ENCODE peak calls at places on chromosomes 2 and 18, in six cellular contexts. Z is HepG2, Y is K562, R is GM12891, L is SK-N-SH, X is H1. J is an unnamed sample.

GRCh38 chr18:42977982-42978595 is 137.4 kb downstream of the RIT2 start:
- DNase-seq in Z (no peak), Y (no peak), R (no peak), L (no peak), X (no peak), J (no peak)

GRCh38 chr2:51695531-51695930 is 663.6 kb upstream of the NRXN1 start:
- DNase-seq in Z (no peak), Y (no peak), R (no peak), L (no peak), X (no peak), J (no peak)

GRCh38 chr2:120434909-120435308 is 89.0 kb downstream of the INHBB start:
- DNase-seq in Z (no peak), Y (no peak), R (no peak), L (no peak), X (no peak), J (no peak)

GRCh38 chr2:19898592-19899329 is 3.0 kb downstream of the TTC32 start:
- DNase-seq in Z (no peak), Y (peak; percentile 15), R (no peak), L (peak; percentile 21), X (no peak), J (no peak)

GRCh38 chr2:207632575-207633492 is 7.6 kb upstream of the METTL21A start:
- DNase-seq in Z (peak; percentile 69), Y (peak; percentile 13), R (no peak), L (no peak), X (no peak), J (no peak)

GRCh38 chr2:146481629-146482028 is 1363.2 kb upstream of the ACVR2A start:
- DNase-seq in Z (no peak), Y (no peak), R (no peak), L (no peak), X (no peak), J (no peak)

GRCh38 chr2:27016801-27017325 is 15.9 kb upstream of the TMEM214 start:
- DNase-seq in Z (peak; percentile 76), Y (peak; percentile 74), R (no peak), L (peak; percentile 86), X (peak; percentile 61), J (no peak)

GRCh38 chr18:23619388-23619873 is 33.1 kb upstream of the NPC1 start:
- DNase-seq in Z (no peak), Y (no peak), R (peak; percentile 22), L (no peak), X (no peak), J (no peak)

GRCh38 chr2:20504174-20504573 is 57.3 kb downstream of the RHOB start:
- DNase-seq in Z (no peak), Y (no peak), R (no peak), L (no peak), X (no peak), J (no peak)

GRCh38 chr2:210617732-210618330 is 61.4 kb downstream of the CPS1 start:
- DNase-seq in Z (peak; percentile 64), Y (peak; percentile 9), R (no peak), L (peak; percentile 55), X (no peak), J (no peak)

GRCh38 chr18:30860741-30861140 is 181.8 kb downstream of the DSC3 start:
- DNase-seq in Z (no peak), Y (no peak), R (no peak), L (no peak), X (no peak), J (no peak)

GRCh38 chr2:72803151-72803550 is 22.7 kb downstream of the EXOC6B start:
- DNase-seq in Z (no peak), Y (no peak), R (no peak), L (no peak), X (no peak), J (no peak)

GRCh38 chr2:12950957-12951656 is 234.4 kb downstream of the TRIB2 start:
- DNase-seq in Z (no peak), Y (no peak), R (no peak), L (no peak), X (no peak), J (no peak)

GRCh38 chr2:152525277-152525838 is 190.4 kb downstream of the FMNL2 start:
- DNase-seq in Z (peak; percentile 27), Y (no peak), R (no peak), L (no peak), X (no peak), J (no peak)

GRCh38 chr18:48743046-48743445 is 204.2 kb downstream of the CTIF start:
- DNase-seq in Z (no peak), Y (no peak), R (no peak), L (peak; percentile 87), X (no peak), J (no peak)

GRCh38 chr2:21642647-21643046 is 518.9 kb downstream of the TDRD15 start:
- DNase-seq in Z (no peak), Y (peak; percentile 9), R (no peak), L (no peak), X (no peak), J (no peak)

GRCh38 chr2:189609423-189609816 is 28.8 kb upstream of the SLC40A1 start:
- DNase-seq in Z (peak; percentile 59), Y (no peak), R (no peak), L (no peak), X (no peak), J (no peak)

GRCh38 chr2:112483821-112484220 is 1.9 kb downstream of the TTL start:
- DNase-seq in Z (no peak), Y (no peak), R (no peak), L (no peak), X (no peak), J (no peak)

GRCh38 chr2:189164732-189165131 is 14.8 kb downstream of the COL5A2 start:
- DNase-seq in Z (no peak), Y (no peak), R (no peak), L (peak; percentile 16), X (no peak), J (no peak)

GRCh38 chr2:47699533-47700215 is 83.3 kb upstream of the MSH6 start:
- DNase-seq in Z (no peak), Y (no peak), R (no peak), L (no peak), X (no peak), J (no peak)

GRCh38 chr2:197944416-197944815 is 140.0 kb downstream of the PLCL1 start:
- DNase-seq in Z (no peak), Y (no peak), R (no peak), L (no peak), X (no peak), J (no peak)

GRCh38 chr2:161117506-161117905 is 42.7 kb upstream of the TANK start:
- DNase-seq in Z (no peak), Y (no peak), R (no peak), L (no peak), X (no peak), J (no peak)

GRCh38 chr2:3493610-3493997 is 25.7 kb downstream of the ADI1 start:
- DNase-seq in Z (peak; percentile 72), Y (peak; percentile 93), R (no peak), L (peak; percentile 87), X (peak; percentile 21), J (no peak)

DNA sequence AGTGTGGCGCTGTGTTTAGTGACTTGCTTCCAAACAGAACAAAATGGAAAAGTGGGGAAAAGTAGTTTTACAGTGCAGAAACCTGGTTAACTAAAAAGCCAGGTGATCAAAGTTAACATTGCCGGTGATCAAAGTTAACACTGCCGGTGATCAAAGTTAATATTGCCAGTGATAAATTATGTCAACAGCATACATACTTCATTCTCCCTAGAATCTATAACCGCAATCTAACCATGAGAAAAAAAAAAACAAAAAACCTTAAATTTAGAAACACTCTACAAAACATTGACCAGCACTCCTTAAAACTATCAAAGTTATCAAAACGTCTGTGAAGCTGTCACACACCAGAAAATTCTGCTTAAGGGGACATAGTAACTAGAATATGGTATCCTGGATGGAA is 18.6 kb downstream of the MAP4K3 start:
- DNase-seq in Z (no peak), Y (no peak), R (no peak), L (no peak), X (no peak), J (no peak)
- TF ChIP-seq TAF1 in Z (no peak), Y (no peak), R (no peak), L (no peak), X (no peak), J (no peak)

DNA sequence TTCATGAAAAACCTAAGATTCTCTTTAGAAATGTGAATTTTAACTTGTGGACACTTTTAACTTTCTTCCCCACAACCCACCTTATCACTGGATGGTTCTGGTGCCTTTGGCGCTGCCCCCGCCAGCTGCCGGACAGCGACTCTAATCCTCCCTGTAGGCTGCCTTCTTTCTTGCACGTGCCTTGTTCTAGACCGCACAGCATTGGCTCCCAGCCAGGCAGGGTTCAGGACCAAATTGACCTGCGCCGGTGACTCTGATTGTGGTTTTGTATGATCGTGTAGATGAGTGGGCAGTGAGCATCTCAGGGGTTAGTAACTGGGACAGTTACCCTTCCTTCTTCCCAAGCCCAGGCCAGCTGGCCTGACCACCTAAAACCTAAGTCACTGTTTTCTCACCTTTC is 106.8 kb downstream of the ASAP2 start:
- DNase-seq in Z (no peak), Y (peak; percentile 46), R (no peak), L (no peak), X (no peak), J (no peak)
- TF ChIP-seq TAF1 in Z (no peak), Y (no peak), R (no peak), L (no peak), X (no peak), J (no peak)

GRCh38 chr2:28824207-28824606 is 13.6 kb downstream of the SPDYA start:
- DNase-seq in Z (no peak), Y (no peak), R (no peak), L (no peak), X (no peak), J (no peak)

GRCh38 chr2:28818053-28818452 is 7.4 kb downstream of the SPDYA start:
- DNase-seq in Z (no peak), Y (no peak), R (no peak), L (no peak), X (no peak), J (no peak)

GRCh38 chr2:28822036-28822435 is 11.4 kb downstream of the SPDYA start:
- DNase-seq in Z (no peak), Y (no peak), R (no peak), L (no peak), X (no peak), J (no peak)

GRCh38 chr2:28824870-28825269 is 14.2 kb downstream of the SPDYA start:
- DNase-seq in Z (no peak), Y (no peak), R (no peak), L (no peak), X (no peak), J (no peak)

GRCh38 chr2:28821295-28821958 is 10.8 kb downstream of the SPDYA start:
- DNase-seq in Z (peak; percentile 67), Y (peak; percentile 36), R (peak; percentile 9), L (peak; percentile 57), X (peak; percentile 33), J (no peak)
- TF ChIP-seq TAF1 in Z (no peak), Y (no peak), R (no peak), L (no peak), X (no peak), J (no peak)

DNA sequence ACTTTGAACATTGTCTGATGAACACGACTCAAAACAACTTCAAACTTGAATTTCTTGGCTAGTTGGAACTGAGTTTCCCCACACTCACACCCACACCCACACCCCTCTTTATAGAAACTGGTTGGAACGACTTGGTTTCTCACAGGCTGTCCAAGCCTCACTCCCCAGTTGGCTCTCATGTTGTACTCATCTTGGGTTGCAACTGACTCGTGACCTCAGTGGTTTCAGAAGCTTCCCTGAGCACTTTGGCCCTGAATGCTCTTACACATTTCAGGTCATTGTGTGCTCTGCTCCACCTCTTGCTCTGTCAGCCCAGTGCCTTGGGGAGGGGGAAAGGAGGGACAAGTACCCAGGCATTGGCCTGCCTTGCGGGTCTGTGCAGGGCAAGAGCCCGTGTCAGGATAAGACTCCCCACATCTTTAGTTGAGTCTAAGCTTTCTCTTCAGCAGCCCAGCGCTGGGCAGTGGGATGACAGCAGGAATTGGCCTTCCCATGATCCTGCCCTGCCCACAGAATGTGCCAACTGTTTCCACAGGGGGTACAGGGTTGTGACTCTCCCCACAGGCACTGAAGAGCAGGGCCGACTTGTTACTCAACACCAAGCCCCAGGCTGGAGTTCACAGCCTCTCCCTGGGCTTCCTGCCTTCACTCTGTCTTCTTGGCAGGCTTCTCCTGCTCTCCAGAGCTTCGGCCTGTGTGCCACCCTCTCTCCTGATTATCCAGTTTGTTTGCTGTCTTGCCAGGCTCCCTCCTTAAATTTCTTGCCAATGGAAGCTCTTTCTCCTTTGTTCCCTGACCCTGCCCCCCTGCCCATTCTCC is 104.6 kb downstream of the RTN4 start:
- DNase-seq in Z (peak; percentile 45), Y (no peak), R (peak; percentile 42), L (no peak), X (no peak), J (no peak)
- TF ChIP-seq TAF1 in Z (no peak), Y (no peak), R (no peak), L (no peak), X (no peak), J (no peak)